ENCODE peak calls at places on chromosome 6, in six cellular contexts. H is tibial nerve, N is upper lobe of left lung, M is GM12878, R is A549, X is stomach. P is an unnamed sample.

GRCh38 chr6:290111-290932 is 2.0 kb upstream of the DUSP22 start:
- DNase-seq in H (no peak), N (no peak), M (peak; percentile 81), R (no peak), X (no peak), P (peak; percentile 91)

GRCh38 chr6:169292340-169293124 is 38.9 kb upstream of the THBS2 start:
- DNase-seq in H (peak; percentile 43), N (peak; percentile 54), M (no peak), R (peak; percentile 70), X (no peak), P (peak; percentile 92)

GRCh38 chr6:101577091-101577490 is 183.6 kb downstream of the GRIK2 start:
- DNase-seq in H (no peak), N (no peak), M (no peak), R (no peak), X (no peak), P (no peak)

GRCh38 chr6:92942549-92942948 is 476.8 kb downstream of the EPHA7 start:
- DNase-seq in H (no peak), N (no peak), M (no peak), R (no peak), X (no peak), P (no peak)

GRCh38 chr6:158789115-158789917 is 29.9 kb downstream of the EZR start:
- DNase-seq in H (no peak), N (no peak), M (no peak), R (no peak), X (peak; percentile 28), P (no peak)

GRCh38 chr6:44045672-44046015 is 81.6 kb downstream of the MRPL14 start:
- DNase-seq in H (no peak), N (no peak), M (no peak), R (no peak), X (no peak), P (no peak)

GRCh38 chr6:25583099-25583498 is 68.9 kb upstream of the SCGN start:
- DNase-seq in H (no peak), N (no peak), M (no peak), R (no peak), X (no peak), P (no peak)

GRCh38 chr6:19578489-19578888 is 258.7 kb upstream of the ID4 start:
- DNase-seq in H (no peak), N (no peak), M (no peak), R (no peak), X (no peak), P (no peak)

GRCh38 chr6:52310932-52311331 is 26.4 kb upstream of the MCM3 start:
- DNase-seq in H (peak; percentile 24), N (no peak), M (no peak), R (no peak), X (no peak), P (no peak)

GRCh38 chr6:166366921-166367320 is 15.8 kb downstream of the MPC1 start:
- DNase-seq in H (no peak), N (no peak), M (no peak), R (no peak), X (no peak), P (no peak)

GRCh38 chr6:3857822-3858221 is 8.6 kb downstream of the FAM50B start:
- DNase-seq in H (no peak), N (no peak), M (no peak), R (no peak), X (no peak), P (peak; percentile 86)

GRCh38 chr6:129717287-129717686 is 7.3 kb upstream of the ARHGAP18 start:
- DNase-seq in H (no peak), N (no peak), M (no peak), R (no peak), X (no peak), P (no peak)

GRCh38 chr6:167559675-167560479 is 235.0 kb downstream of the TTLL2 start:
- DNase-seq in H (no peak), N (no peak), M (no peak), R (no peak), X (peak; percentile 61), P (peak; percentile 60)
- TF ChIP-seq EP300 in H (no peak), N (no peak), M (no peak), R (no peak), X (no peak), P (no peak)

DNA sequence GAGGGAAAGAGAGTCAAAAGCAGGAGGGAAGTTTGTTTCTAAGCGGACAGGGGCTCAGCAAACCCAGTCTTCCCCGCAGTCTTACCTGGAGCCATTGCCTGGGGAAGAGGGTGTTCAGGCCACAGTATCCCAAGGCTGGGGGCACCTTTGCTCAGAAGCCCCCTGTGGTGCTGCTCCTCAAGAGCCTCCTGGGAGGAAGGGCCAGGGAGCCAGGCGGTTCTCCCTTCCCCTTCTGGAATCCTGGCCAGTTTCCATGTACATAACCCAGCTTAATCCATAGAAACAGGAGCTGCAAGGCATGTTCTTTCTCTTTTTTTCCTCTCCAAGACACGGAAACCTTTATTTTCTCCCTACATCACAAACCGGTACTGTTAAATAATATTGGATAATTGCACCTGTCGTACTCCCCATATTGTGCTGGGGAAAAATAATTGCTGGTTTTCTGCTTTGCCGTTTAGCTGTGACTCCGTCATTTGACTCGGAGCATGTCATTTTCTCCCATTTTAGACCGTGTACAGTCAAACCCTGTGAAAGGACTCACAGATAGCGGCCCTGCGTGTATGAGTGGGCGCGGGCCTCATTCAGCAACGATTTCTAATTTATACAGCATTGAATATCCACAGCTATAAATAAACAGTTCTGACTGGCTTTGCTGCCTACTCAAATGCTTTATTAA is 67.5 kb downstream of the ADTRP start:
- DNase-seq in H (no peak), N (no peak), M (no peak), R (no peak), X (no peak), P (no peak)
- TF ChIP-seq EP300 in H (no peak), N (no peak), M (no peak), R (no peak), X (no peak), P (no peak)

DNA sequence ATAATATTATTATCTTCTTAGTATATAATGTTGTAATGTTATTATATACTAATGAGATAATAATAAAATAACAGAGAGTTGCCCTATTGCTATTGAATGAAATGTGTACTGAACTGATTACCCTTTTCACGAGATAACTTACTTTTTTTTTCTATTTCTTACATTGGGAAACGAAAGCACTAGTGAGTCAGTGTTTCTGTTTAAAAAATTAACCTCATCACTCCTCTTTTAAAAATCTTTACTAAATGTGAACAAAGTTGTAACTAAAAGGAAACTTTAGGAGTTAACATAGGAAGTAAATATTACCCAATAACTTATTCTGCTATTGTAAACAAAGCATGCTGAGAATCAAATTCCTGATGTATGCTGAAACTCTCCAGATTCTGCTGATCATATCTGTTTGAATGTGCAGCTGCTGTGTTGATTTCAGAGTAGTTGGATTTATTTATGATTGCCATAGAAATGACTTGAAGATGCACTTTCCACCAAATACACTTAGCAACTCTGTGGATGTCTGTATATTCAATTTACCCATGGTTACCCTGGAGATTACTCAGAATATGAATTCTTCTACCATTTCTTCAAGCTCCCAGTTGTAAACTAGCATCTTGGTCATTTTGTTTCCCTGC is 523.5 kb downstream of the TENT5A start:
- DNase-seq in H (no peak), N (no peak), M (no peak), R (no peak), X (no peak), P (no peak)
- TF ChIP-seq EP300 in H (no peak), N (no peak), M (no peak), R (no peak), X (no peak), P (no peak)

GRCh38 chr6:11271637-11272036 is 39.2 kb upstream of the NEDD9 start:
- DNase-seq in H (no peak), N (no peak), M (no peak), R (no peak), X (no peak), P (no peak)

GRCh38 chr6:11271228-11271627 is 38.8 kb upstream of the NEDD9 start:
- DNase-seq in H (no peak), N (no peak), M (no peak), R (no peak), X (peak; percentile 47), P (no peak)

GRCh38 chr6:11268978-11269377 is 36.5 kb upstream of the NEDD9 start:
- DNase-seq in H (no peak), N (no peak), M (no peak), R (no peak), X (no peak), P (no peak)

GRCh38 chr6:11272491-11273192 is 40.2 kb upstream of the NEDD9 start:
- DNase-seq in H (no peak), N (no peak), M (no peak), R (peak; percentile 4), X (no peak), P (no peak)

GRCh38 chr6:11270030-11271027 is 37.9 kb upstream of the NEDD9 start:
- DNase-seq in H (no peak), N (no peak), M (no peak), R (no peak), X (no peak), P (no peak)
- TF ChIP-seq EP300 in H (no peak), N (peak; percentile 45), M (no peak), R (no peak), X (no peak), P (no peak)

DNA sequence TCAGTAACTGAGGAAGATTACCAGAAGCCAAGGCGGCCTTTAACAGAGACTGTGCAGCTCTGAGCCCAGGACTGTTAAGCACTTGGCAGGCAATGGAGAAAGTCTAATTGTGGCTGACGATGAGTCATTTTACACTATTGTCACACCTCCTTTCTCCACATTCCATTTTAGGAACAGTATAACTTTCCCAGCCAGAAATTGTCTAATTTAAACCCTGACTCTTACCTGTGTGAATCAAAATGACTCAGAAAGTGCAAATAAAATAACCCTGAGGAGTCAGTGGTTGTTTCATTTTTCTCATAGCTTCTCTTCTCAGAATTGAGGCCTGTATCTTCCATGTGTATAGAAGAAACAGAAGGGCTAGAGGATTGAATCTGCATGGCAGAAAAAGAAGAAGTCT is 40.0 kb upstream of the OPN5 start:
- DNase-seq in H (no peak), N (no peak), M (no peak), R (peak; percentile 4), X (no peak), P (no peak)
- TF ChIP-seq EP300 in H (no peak), N (no peak), M (peak; percentile 22), R (no peak), X (no peak), P (no peak)